ENCODE peak calls at places on chromosomes 7 and 10, in eight cellular contexts. Q, R, C, S, P, B, H and M are unnamed samples.

GRCh38 chr10:73907841-73908517 is 3.0 kb upstream of the PLAU start:
- DNase-seq in Q (no peak), R (peak), C (peak), S (no peak), P (no peak), B (peak), H (no peak), M (no peak)

GRCh38 chr10:131126321-131127121 is 185.0 kb downstream of the TCERG1L start:
- DNase-seq in Q (no peak), R (no peak), C (no peak), S (no peak), P (no peak), B (no peak), H (no peak), M (no peak)

GRCh38 chr7:68041559-68041958 is 1044.9 kb downstream of the TYW1 start:
- DNase-seq in Q (no peak), R (no peak), C (no peak), S (no peak), P (no peak), B (no peak), H (no peak), M (no peak)

GRCh38 chr10:37434091-37434490 is 308.7 kb downstream of the ANKRD30A start:
- DNase-seq in Q (no peak), R (no peak), C (peak), S (peak), P (no peak), B (no peak), H (no peak), M (no peak)

GRCh38 chr10:51711519-51711891 is 12.1 kb upstream of the CSTF2T start:
- DNase-seq in Q (no peak), R (no peak), C (no peak), S (no peak), P (no peak), B (no peak), H (no peak), M (no peak)

GRCh38 chr10:71663311-71663710 is 56.3 kb downstream of the C10orf105 start:
- DNase-seq in Q (no peak), R (no peak), C (no peak), S (no peak), P (no peak), B (no peak), H (no peak), M (no peak)

GRCh38 chr7:8669501-8669851 is 236.1 kb downstream of the NXPH1 start:
- DNase-seq in Q (no peak), R (no peak), C (no peak), S (no peak), P (no peak), B (no peak), H (no peak), M (no peak)

GRCh38 chr7:131483586-131483985 is 72.8 kb downstream of the PODXL start:
- DNase-seq in Q (no peak), R (no peak), C (no peak), S (peak), P (no peak), B (no peak), H (no peak), M (no peak)

GRCh38 chr7:100157334-100158228 is 942 bp downstream of the TRAPPC14 start:
- DNase-seq in Q (no peak), R (peak), C (peak), S (no peak), P (peak), B (peak), H (peak), M (peak)

GRCh38 chr7:143934526-143935340 is at the start of gene OR2F2:
- DNase-seq in Q (no peak), R (no peak), C (peak), S (no peak), P (no peak), B (no peak), H (no peak), M (no peak)

GRCh38 chr7:381211-382117 is 91.5 kb downstream of the FOXL3 start:
- DNase-seq in Q (peak), R (peak), C (no peak), S (no peak), P (no peak), B (peak), H (no peak), M (no peak)

GRCh38 chr7:71972513-71972912 is 439.6 kb downstream of the CALN1 start:
- DNase-seq in Q (no peak), R (no peak), C (no peak), S (no peak), P (no peak), B (no peak), H (no peak), M (no peak)

GRCh38 chr7:157775021-157775559 is 438.3 kb downstream of the DNAJB6 start:
- DNase-seq in Q (no peak), R (no peak), C (no peak), S (no peak), P (no peak), B (peak), H (no peak), M (no peak)

GRCh38 chr10:44995581-44995913 is 5.2 kb upstream of the ZNF22 start:
- DNase-seq in Q (no peak), R (no peak), C (no peak), S (no peak), P (no peak), B (no peak), H (no peak), M (no peak)

GRCh38 chr10:84854439-84854838 is 526.0 kb downstream of the CCSER2 start:
- DNase-seq in Q (no peak), R (no peak), C (no peak), S (no peak), P (no peak), B (no peak), H (no peak), M (no peak)

GRCh38 chr7:70645876-70646336 is 486.0 kb upstream of the GALNT17 start:
- DNase-seq in Q (no peak), R (no peak), C (no peak), S (peak), P (no peak), B (no peak), H (no peak), M (no peak)

GRCh38 chr10:93702278-93703001 is at the start of gene FRA10AC1:
- DNase-seq in Q (peak), R (peak), C (peak), S (peak), P (peak), B (peak), H (peak), M (peak)

GRCh38 chr10:93703066-93703465 is 674 bp upstream of the FRA10AC1 start:
- DNase-seq in Q (no peak), R (no peak), C (no peak), S (peak), P (no peak), B (no peak), H (no peak), M (peak)

GRCh38 chr10:93695720-93696119 is 6.7 kb downstream of the FRA10AC1 start:
- DNase-seq in Q (no peak), R (no peak), C (no peak), S (no peak), P (no peak), B (no peak), H (no peak), M (no peak)

GRCh38 chr10:93701903-93702277 is 502 bp downstream of the FRA10AC1 start:
- DNase-seq in Q (no peak), R (no peak), C (peak), S (peak), P (peak), B (no peak), H (no peak), M (peak)

GRCh38 chr10:93697207-93697606 is 5.2 kb downstream of the FRA10AC1 start:
- DNase-seq in Q (no peak), R (no peak), C (no peak), S (no peak), P (no peak), B (no peak), H (no peak), M (no peak)
- TF ChIP-seq CTCF in Q (no peak), R (no peak), C (peak), S (peak), P (peak), B (no peak), H (no peak), M (no peak)

DNA sequence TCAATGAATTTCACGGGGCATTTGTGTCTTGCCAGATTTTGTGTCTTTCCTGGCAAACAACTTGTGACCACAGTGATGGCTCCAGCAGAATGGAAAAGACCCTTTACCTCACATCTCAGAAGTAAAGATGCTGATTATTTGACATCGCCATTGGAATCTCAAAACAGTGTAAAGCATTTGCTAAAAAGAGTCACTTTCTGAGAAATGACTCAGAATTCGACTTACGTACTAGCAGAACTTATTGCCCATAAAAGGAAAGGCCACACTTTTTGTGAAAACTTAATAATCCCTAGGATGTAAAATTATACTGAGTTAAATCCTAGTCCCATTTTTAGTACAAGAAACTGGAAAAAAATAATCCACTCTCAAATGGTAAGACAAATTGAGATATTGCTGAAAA is 35.9 kb upstream of the PRKCQ start:
- DNase-seq in Q (no peak), R (no peak), C (no peak), S (no peak), P (no peak), B (no peak), H (no peak), M (no peak)
- TF ChIP-seq CTCF in Q (no peak), R (no peak), C (no peak), S (no peak), P (no peak), B (no peak), H (no peak), M (no peak)

DNA sequence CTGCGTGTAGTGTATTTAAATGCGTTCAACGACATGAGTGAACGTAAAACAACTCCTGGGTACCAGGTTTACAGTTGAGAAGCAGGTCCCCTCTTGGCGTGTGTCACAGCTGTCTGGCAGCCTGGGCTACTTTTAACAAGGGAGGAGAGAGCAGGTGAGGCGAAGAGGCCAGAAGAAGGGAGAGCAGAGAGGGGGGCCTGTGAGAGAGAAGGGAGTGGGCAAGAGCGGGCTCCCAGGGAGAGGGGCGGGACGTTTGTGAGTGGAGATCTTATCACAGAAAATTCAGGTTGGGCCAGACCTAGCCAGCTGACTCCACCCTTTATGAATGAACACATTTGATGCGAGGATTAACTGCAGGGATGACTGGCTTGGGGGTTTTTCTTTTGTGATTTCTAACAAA is 154.0 kb downstream of the CAMK1D start:
- DNase-seq in Q (no peak), R (no peak), C (no peak), S (no peak), P (no peak), B (no peak), H (no peak), M (no peak)
- TF ChIP-seq CTCF in Q (no peak), R (no peak), C (no peak), S (no peak), P (no peak), B (no peak), H (no peak), M (no peak)

DNA sequence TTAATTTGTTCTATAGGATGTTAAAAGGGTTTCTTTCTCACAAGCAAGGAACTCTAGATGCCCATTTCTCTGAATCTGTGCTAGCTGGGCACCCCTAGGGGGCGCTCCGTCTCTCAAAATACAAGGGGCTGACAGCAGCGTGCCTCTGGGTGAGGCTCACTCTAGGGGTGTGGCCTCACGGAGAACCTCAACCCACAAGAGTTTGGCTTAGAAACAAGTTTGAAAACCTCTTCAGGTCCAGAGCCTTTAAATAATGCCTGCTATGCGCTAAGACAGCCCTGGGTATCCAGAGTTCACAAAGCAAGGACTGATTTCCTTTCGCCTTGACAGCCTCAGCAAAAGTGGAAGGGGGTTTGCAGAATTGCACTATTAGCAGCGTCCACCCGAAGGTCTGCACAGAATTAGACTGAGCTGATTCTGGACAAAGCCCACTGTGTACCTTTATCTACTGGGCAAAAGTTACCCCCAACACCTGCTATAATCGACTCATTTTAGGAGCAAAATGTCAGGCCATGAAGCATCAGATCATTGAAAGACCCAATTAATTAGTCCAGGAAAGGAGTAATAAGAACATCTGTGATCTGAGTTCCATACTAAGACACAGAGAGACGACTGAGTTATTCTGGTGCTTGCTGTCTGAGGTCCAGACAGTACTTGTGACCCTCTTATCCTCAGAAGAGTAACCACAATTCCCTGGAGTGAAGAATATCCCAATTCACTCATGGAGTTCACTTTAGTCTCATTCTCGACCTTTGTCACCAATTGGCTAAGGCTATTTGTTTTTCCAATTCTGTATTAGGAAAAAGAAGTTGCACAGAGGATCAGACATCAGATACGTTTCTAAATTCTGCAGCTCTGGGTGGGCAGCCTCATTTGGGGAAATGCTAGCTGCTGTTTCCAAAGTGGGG is 574 bp upstream of the CPED1 start:
- DNase-seq in Q (peak), R (peak), C (peak), S (peak), P (peak), B (peak), H (peak), M (peak)
- TF ChIP-seq CTCF in Q (peak), R (peak), C (peak), S (peak), P (peak), B (peak), H (peak), M (peak)